ENCODE peak calls at places on chromosomes 3 and 15, in six cellular contexts. H is A549, Z is HCT116, M is HepG2, O is H1, S is K562. A is an unnamed sample.

GRCh38 chr3:8709287-8709686 is 24.3 kb upstream of the CAV3 start:
- DNase-seq in H (no peak), Z (no peak), S (no peak), M (no peak), O (no peak), A (no peak)

GRCh38 chr3:108001457-108001856 is 89.4 kb downstream of the CD47 start:
- DNase-seq in H (no peak), O (no peak), S (no peak), M (no peak), Z (no peak), A (peak; percentile 29)

GRCh38 chr3:197168606-197169005 is 129.8 kb downstream of the DLG1 start:
- DNase-seq in S (peak; percentile 47), O (no peak), M (no peak), H (no peak), Z (no peak), A (no peak)

GRCh38 chr3:143478124-143478693 is 358.6 kb downstream of the CHST2 start:
- DNase-seq in S (no peak), H (no peak), O (no peak), Z (no peak), M (no peak), A (no peak)

GRCh38 chr3:132343018-132343612 is 25.9 kb downstream of the ACP3 start:
- DNase-seq in M (peak; percentile 50), Z (peak; percentile 50), S (peak; percentile 24), H (peak; percentile 8), O (no peak), A (peak; percentile 76)

GRCh38 chr3:98770261-98771039 is 7.3 kb downstream of the ST3GAL6 start:
- DNase-seq in M (no peak), O (no peak), S (no peak), H (no peak), Z (no peak), A (no peak)

GRCh38 chr3:56468184-56469106 is at the start of gene ERC2:
- DNase-seq in S (peak; percentile 15), M (peak; percentile 34), H (peak; percentile 6), Z (no peak), O (peak; percentile 75), A (no peak)

GRCh38 chr3:193680220-193680619 is 87.2 kb downstream of the OPA1 start:
- DNase-seq in Z (no peak), M (no peak), O (no peak), S (no peak), H (no peak), A (no peak)

GRCh38 chr3:77835916-77836315 is 796.0 kb downstream of the ROBO2 start:
- DNase-seq in Z (no peak), H (no peak), M (no peak), S (no peak), O (no peak), A (no peak)

GRCh38 chr15:82159922-82160321 is 102.6 kb downstream of the EFL1 start:
- DNase-seq in M (no peak), Z (peak; percentile 43), S (no peak), O (no peak), H (peak; percentile 34), A (no peak)

GRCh38 chr3:137970914-137971831 is 38.8 kb upstream of the CLDN18 start:
- DNase-seq in Z (peak; percentile 65), S (peak; percentile 42), O (peak; percentile 73), H (peak; percentile 50), M (peak; percentile 43), A (peak; percentile 68)

GRCh38 chr15:61871926-61872522 is 188.2 kb downstream of the VPS13C start:
- DNase-seq in H (peak; percentile 27), Z (peak; percentile 12), M (peak; percentile 13), O (no peak), S (peak; percentile 14), A (peak; percentile 13)

GRCh38 chr3:131194816-131195215 is 168.1 kb downstream of the NEK11 start:
- DNase-seq in M (no peak), Z (no peak), S (no peak), O (no peak), H (no peak), A (no peak)

GRCh38 chr3:158761350-158761749 is 29.1 kb upstream of the RARRES1 start:
- DNase-seq in M (no peak), Z (no peak), S (no peak), O (no peak), H (no peak), A (no peak)

GRCh38 chr3:38454179-38454883 is 641 bp downstream of the ACVR2B start:
- DNase-seq in S (peak; percentile 81), O (no peak), Z (no peak), M (no peak), H (peak; percentile 33), A (peak; percentile 48)

GRCh38 chr3:63349583-63350177 is 71.6 kb downstream of the SYNPR start:
- DNase-seq in S (peak; percentile 29), Z (peak; percentile 24), O (no peak), H (peak; percentile 5), M (peak; percentile 56), A (peak; percentile 56)
- TF ChIP-seq MAX in S (no peak), Z (no peak), O (no peak), H (no peak), M (no peak), A (no peak)

GRCh38 chr3:180433172-180433571 is 168.8 kb upstream of the TTC14 start:
- DNase-seq in H (no peak), S (no peak), O (no peak), Z (no peak), M (no peak), A (no peak)
- TF ChIP-seq POLR2A in H (no peak), S (no peak), O (no peak), Z (no peak), M (no peak), A (no peak)

GRCh38 chr15:57555270-57555669 is 36.4 kb upstream of the MYZAP start:
- DNase-seq in Z (no peak), M (no peak), O (no peak), H (no peak), S (no peak), A (no peak)

GRCh38 chr15:57556040-57556439 is 35.7 kb upstream of the MYZAP start:
- DNase-seq in Z (no peak), O (no peak), H (no peak), S (no peak), M (no peak), A (no peak)

GRCh38 chr15:57559875-57560274 is 31.8 kb upstream of the MYZAP start:
- DNase-seq in H (peak; percentile 69), M (peak; percentile 88), Z (peak; percentile 47), O (peak; percentile 59), S (peak; percentile 72), A (peak; percentile 58)

GRCh38 chr15:57557267-57557666 is 34.4 kb upstream of the MYZAP start:
- DNase-seq in S (no peak), Z (no peak), M (no peak), O (no peak), H (no peak), A (no peak)

DNA sequence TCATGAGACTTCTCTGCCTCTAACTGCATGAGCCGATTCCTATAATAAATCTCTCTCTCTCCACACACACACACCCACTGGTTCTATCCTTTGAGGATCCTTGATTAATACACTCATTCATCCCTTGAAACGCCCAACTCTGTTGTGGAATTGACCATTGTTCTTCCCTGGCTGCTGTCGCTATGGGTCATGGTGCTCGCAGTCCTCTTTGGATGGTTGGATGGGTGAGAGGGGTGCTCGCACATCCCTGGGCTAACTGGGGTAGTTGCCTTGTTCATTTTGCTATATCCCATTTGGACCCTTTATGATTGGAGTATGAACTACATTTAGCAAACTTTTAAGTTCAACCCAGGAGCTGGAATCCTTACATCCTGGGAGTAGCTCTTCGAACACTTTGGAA is 33.9 kb upstream of the MYZAP start:
- DNase-seq in H (no peak), O (no peak), M (no peak), S (no peak), Z (no peak), A (no peak)
- TF ChIP-seq MAX in H (no peak), O (no peak), M (no peak), S (no peak), Z (no peak), A (no peak)

GRCh38 chr3:52215351-52215750 is 10.1 kb downstream of the TLR9 start:
- DNase-seq in M (no peak), S (no peak), O (no peak), H (no peak), Z (no peak), A (no peak)

GRCh38 chr3:52217409-52217805 is 8.0 kb downstream of the TLR9 start:
- DNase-seq in O (no peak), M (no peak), H (no peak), Z (no peak), S (no peak), A (no peak)

GRCh38 chr3:52218454-52218853 is 7.0 kb downstream of the TLR9 start:
- DNase-seq in S (peak; percentile 49), Z (no peak), O (no peak), H (no peak), M (no peak), A (peak; percentile 47)

GRCh38 chr3:52218026-52218425 is 7.4 kb downstream of the TLR9 start:
- DNase-seq in Z (no peak), H (no peak), M (no peak), S (no peak), O (no peak), A (no peak)

DNA sequence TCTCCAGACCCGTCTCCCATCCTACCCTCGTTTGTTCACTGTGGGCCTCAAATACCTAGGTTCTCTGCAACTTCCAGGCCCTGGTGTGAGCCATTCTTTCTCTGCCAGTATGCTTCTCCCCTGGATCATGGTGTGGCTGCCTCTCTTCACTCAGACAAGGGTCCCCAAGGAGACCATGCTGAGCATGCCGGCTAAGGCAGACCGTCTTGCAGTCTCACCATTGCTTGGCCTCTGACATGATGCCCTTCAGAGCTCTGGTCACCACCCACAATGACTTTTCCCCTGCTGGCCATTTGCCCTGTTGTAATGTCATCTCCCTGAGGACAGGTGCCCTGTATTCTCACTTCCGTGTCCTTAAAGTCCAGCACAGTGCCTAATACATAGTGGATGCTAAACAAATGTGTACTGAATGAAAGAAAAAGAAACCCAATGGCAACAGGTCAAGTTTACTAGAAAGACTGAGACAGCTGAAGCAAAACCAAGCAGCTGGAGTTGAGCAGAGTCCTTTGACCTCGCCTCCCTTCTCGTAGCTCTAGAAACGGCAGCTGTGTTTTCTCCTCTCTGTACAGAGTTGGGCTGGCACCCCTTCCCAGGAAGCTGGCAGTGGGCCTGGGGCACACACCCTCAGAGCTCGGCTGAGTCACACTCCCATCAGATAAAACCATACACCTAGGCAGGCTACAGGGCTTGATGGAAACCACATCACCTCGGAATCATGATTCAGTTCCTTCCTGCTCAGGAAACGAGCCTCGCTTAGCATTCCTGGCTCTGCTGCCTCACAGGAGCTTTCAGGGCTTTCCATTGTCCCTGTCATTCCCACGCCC is 8.6 kb downstream of the TLR9 start:
- DNase-seq in O (no peak), S (no peak), Z (peak; percentile 84), M (no peak), H (peak; percentile 14), A (peak; percentile 31)
- TF ChIP-seq POLR2A in O (no peak), S (no peak), Z (no peak), M (no peak), H (no peak), A (no peak)